ENCODE peak calls at places on chromosomes 7 and 10, in six cellular contexts. N, B, S, K, Y and F are unnamed samples.

GRCh38 chr7:131895541-131896173 is 339.2 kb upstream of the PODXL start:
- DNase-seq in Y (peak), N (peak), B (peak), S (peak), K (peak), F (no peak)

GRCh38 chr10:29646960-29647431 is 12.2 kb upstream of the SVIL start:
- DNase-seq in N (no peak), B (peak), S (peak), Y (no peak), K (peak), F (no peak)

GRCh38 chr7:121330053-121330833 is 1.4 kb downstream of the WNT16 start:
- DNase-seq in N (no peak), Y (no peak), K (no peak), S (peak), B (no peak), F (peak)

GRCh38 chr10:126686271-126686670 is 15.8 kb upstream of the C10orf90 start:
- DNase-seq in Y (no peak), S (peak), B (no peak), N (no peak), K (no peak), F (no peak)

GRCh38 chr7:116672596-116673503 is 854 bp downstream of the MET start:
- DNase-seq in N (peak), S (no peak), K (peak), Y (no peak), B (peak), F (no peak)

GRCh38 chr10:31315453-31315852 is 3.6 kb upstream of the ZEB1 start:
- DNase-seq in K (peak), N (no peak), S (peak), Y (no peak), B (peak), F (no peak)

GRCh38 chr10:3107426-3107961 is 40.1 kb downstream of the PFKP start:
- DNase-seq in N (peak), S (peak), B (peak), K (peak), Y (peak), F (no peak)

GRCh38 chr7:107068156-107068555 is 23.7 kb downstream of the PRKAR2B start:
- DNase-seq in N (no peak), S (peak), Y (no peak), B (no peak), K (no peak), F (no peak)

GRCh38 chr10:62268027-62268398 is 631 bp downstream of the RTKN2 start:
- DNase-seq in S (no peak), B (no peak), Y (no peak), K (no peak), N (no peak), F (no peak)

GRCh38 chr7:93279541-93279940 is 47.4 kb downstream of the VPS50 start:
- DNase-seq in K (peak), N (no peak), Y (no peak), B (peak), S (peak), F (no peak)

GRCh38 chr10:92990615-92991014 is 70.0 kb upstream of the CYP26C1 start:
- DNase-seq in N (no peak), Y (no peak), B (peak), K (no peak), S (peak), F (no peak)

GRCh38 chr7:55019691-55020480 is 1.1 kb downstream of the EGFR start:
- DNase-seq in B (no peak), K (no peak), S (no peak), N (no peak), Y (no peak), F (no peak)

GRCh38 chr10:14478639-14479038 is 147.9 kb upstream of the FRMD4A start:
- DNase-seq in S (peak), B (peak), Y (peak), K (peak), N (peak), F (no peak)

GRCh38 chr10:43235070-43235900 is 31.6 kb downstream of the RASGEF1A start:
- DNase-seq in Y (no peak), S (no peak), B (no peak), K (no peak), N (no peak), F (peak)

GRCh38 chr7:144452064-144452463 is 48.6 kb upstream of the NOBOX start:
- DNase-seq in N (no peak), B (no peak), Y (no peak), S (no peak), K (no peak), F (no peak)

GRCh38 chr10:67780759-67781538 is 57.0 kb downstream of the DNAJC12 start:
- DNase-seq in B (no peak), S (no peak), Y (no peak), N (no peak), K (no peak), F (no peak)

GRCh38 chr7:74027683-74028320 is at the start of gene ELN:
- DNase-seq in S (no peak), K (peak), Y (peak), B (peak), N (no peak), F (no peak)

GRCh38 chr7:95578299-95578855 is 17.9 kb downstream of the PDK4 start:
- DNase-seq in S (no peak), N (no peak), K (no peak), B (no peak), Y (no peak), F (no peak)

GRCh38 chr7:127874951-127875608 is 156.2 kb downstream of the LRRC4 start:
- DNase-seq in S (no peak), K (no peak), N (no peak), B (peak), Y (no peak), F (no peak)

GRCh38 chr7:24637021-24637420 is 63.8 kb downstream of the PALS2 start:
- DNase-seq in S (no peak), K (no peak), N (no peak), B (peak), Y (no peak), F (no peak)

GRCh38 chr10:76869931-76870330 is 767.7 kb downstream of the KCNMA1 start:
- DNase-seq in S (no peak), K (no peak), N (no peak), B (no peak), Y (no peak), F (no peak)

GRCh38 chr10:47402681-47403301 is 18.7 kb upstream of the ZNF488 start:
- DNase-seq in N (peak), B (peak), S (peak), Y (peak), K (peak), F (peak)

GRCh38 chr10:131897297-131897899 is 3.4 kb upstream of the PPP2R2D start:
- DNase-seq in K (no peak), Y (no peak), B (no peak), N (no peak), S (no peak), F (no peak)

GRCh38 chr10:122484276-122485060 is 23.1 kb downstream of the HTRA1 start:
- DNase-seq in K (no peak), Y (no peak), S (no peak), B (no peak), N (no peak), F (no peak)

GRCh38 chr7:85833071-85833470 is 646.2 kb upstream of the SEMA3D start:
- DNase-seq in N (no peak), B (peak), Y (peak), S (peak), K (peak), F (no peak)

GRCh38 chr10:11163990-11164805 is 146.5 kb downstream of the CELF2 start:
- DNase-seq in N (no peak), S (no peak), Y (no peak), K (no peak), B (no peak), F (no peak)

GRCh38 chr7:30285531-30286284 is 1.3 kb downstream of the ZNRF2 start:
- DNase-seq in S (peak), N (peak), B (peak), K (peak), Y (no peak), F (no peak)

GRCh38 chr7:64959072-64959747 is 31.6 kb downstream of the ZNF117 start:
- DNase-seq in S (no peak), K (no peak), Y (no peak), B (no peak), N (no peak), F (no peak)

GRCh38 chr7:137328389-137329120 is 15.0 kb downstream of the PTN start:
- DNase-seq in S (peak), N (no peak), B (peak), K (peak), Y (peak), F (no peak)

GRCh38 chr7:133672866-133673265 is 420.0 kb downstream of the EXOC4 start:
- DNase-seq in S (no peak), Y (no peak), N (no peak), B (no peak), K (no peak), F (no peak)

GRCh38 chr7:131829911-131830310 is 273.5 kb upstream of the PODXL start:
- DNase-seq in K (no peak), N (no peak), S (no peak), B (no peak), Y (no peak), F (no peak)

GRCh38 chr10:32329061-32329460 is 17.9 kb downstream of the EPC1 start:
- DNase-seq in B (no peak), Y (no peak), N (no peak), S (no peak), K (no peak), F (no peak)

GRCh38 chr7:151093748-151094147 is 7.5 kb downstream of the AGAP3 start:
- DNase-seq in N (no peak), B (no peak), S (no peak), K (no peak), Y (no peak), F (no peak)

GRCh38 chr10:3652886-3653285 is 132.1 kb downstream of the KLF6 start:
- DNase-seq in K (peak), Y (no peak), S (no peak), N (no peak), B (peak), F (no peak)

GRCh38 chr10:24518981-24519597 is 204.6 kb downstream of the ARHGAP21 start:
- DNase-seq in Y (peak), K (peak), B (peak), S (peak), N (peak), F (no peak)

GRCh38 chr7:1856966-1857441 is 186.9 kb downstream of the ELFN1 start:
- DNase-seq in Y (no peak), S (no peak), N (no peak), B (no peak), K (no peak), F (no peak)

GRCh38 chr7:16889851-16890443 is 8.2 kb upstream of the AGR3 start:
- DNase-seq in K (no peak), N (no peak), B (no peak), S (no peak), Y (no peak), F (no peak)

GRCh38 chr7:16889305-16889704 is 7.5 kb upstream of the AGR3 start:
- DNase-seq in B (no peak), N (no peak), Y (no peak), K (no peak), S (no peak), F (no peak)

GRCh38 chr7:16891874-16892620 is 10.3 kb upstream of the AGR3 start:
- DNase-seq in B (no peak), Y (no peak), K (no peak), S (no peak), N (no peak), F (no peak)

GRCh38 chr7:16891338-16891737 is 9.6 kb upstream of the AGR3 start:
- DNase-seq in N (peak), Y (peak), S (peak), B (peak), K (peak), F (no peak)
- TF ChIP-seq CTCF in N (peak), Y (peak), S (peak), B (peak), K (peak), F (peak)

DNA sequence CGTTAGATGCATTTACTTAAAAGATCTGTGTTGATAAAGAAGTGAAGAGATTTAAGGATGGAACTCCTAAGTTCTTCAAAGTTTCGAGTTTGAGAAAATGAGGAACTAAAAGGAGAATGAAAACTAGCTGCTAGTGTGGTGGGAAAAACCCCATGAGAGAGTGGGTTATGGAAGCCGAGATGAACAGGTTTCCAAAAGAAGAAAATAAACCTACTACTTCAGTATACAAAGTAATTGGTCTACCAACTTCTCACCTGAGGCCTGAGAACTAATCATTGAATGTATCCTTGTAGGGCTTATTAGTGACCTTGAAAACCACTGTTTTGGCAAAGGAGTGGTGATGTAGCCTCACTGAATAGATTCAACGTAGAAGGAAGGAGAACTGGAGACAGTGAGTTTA is 51.0 kb downstream of the CH25H start:
- DNase-seq in N (no peak), Y (no peak), K (no peak), S (no peak), B (no peak), F (no peak)
- TF ChIP-seq CTCF in N (no peak), Y (no peak), K (no peak), S (no peak), B (no peak), F (no peak)

GRCh38 chr7:140215281-140215680 is 38.5 kb upstream of the KDM7A start:
- DNase-seq in S (no peak), N (no peak), Y (no peak), K (no peak), B (no peak), F (no peak)

GRCh38 chr7:140211698-140212097 is 34.9 kb upstream of the KDM7A start:
- DNase-seq in N (no peak), Y (no peak), S (no peak), K (no peak), B (no peak), F (no peak)

GRCh38 chr7:140212100-140212881 is 35.5 kb upstream of the KDM7A start:
- DNase-seq in S (no peak), B (peak), K (no peak), Y (no peak), N (no peak), F (no peak)

GRCh38 chr7:140213684-140214074 is 36.9 kb upstream of the KDM7A start:
- DNase-seq in B (no peak), Y (no peak), K (no peak), N (no peak), S (no peak), F (no peak)

GRCh38 chr7:140214075-140214684 is 37.4 kb upstream of the KDM7A start:
- DNase-seq in S (peak), B (peak), K (peak), Y (peak), N (no peak), F (no peak)
- TF ChIP-seq CTCF in S (no peak), B (no peak), K (no peak), Y (no peak), N (no peak), F (no peak)

GRCh38 chr7:77799078-77799964 is 748 bp downstream of the PHTF2 start:
- DNase-seq in S (peak), B (peak), K (peak), N (peak), Y (no peak), F (peak)
- TF ChIP-seq CTCF in S (no peak), B (no peak), K (no peak), N (no peak), Y (no peak), F (peak)

GRCh38 chr10:129968937-129969527 is 5.0 kb upstream of the EBF3 start:
- DNase-seq in S (no peak), N (peak), B (peak), K (peak), Y (no peak), F (no peak)
- TF ChIP-seq CTCF in S (peak), N (peak), B (peak), K (peak), Y (peak), F (peak)

DNA sequence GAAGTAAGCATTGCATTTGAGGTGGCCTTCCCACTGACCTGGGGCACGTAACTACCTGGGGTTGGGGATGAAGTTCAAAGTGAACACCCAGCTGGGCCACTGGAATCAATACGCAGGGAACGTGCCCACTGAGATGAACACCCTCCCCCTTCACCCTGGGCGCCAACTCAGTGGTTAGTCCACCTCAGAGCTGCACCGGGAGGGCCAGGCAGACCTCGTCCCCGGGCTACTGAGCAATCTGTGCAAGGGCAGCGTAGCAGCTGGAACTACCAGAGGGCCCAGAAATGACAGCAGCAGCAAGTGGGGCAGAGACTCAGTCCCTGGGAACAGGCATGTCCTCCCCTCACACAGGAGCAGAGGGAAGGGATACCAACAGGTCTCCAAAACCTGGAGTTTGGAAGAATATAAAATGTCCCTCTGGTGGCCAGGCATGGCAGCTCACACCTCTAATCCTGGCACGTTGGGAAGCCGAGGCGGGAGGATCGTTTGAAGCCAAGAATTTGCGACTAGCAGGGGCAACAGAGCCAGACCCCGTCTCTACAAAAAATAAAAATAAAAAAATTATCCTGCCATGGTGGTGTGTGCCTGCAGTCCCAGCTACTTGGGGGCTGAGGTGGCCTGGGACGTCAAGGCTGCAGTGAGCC is 143.9 kb downstream of the SH3PXD2A start:
- DNase-seq in N (no peak), S (no peak), B (no peak), Y (no peak), K (no peak), F (no peak)
- TF ChIP-seq CTCF in N (no peak), S (no peak), B (no peak), Y (no peak), K (peak), F (peak)

DNA sequence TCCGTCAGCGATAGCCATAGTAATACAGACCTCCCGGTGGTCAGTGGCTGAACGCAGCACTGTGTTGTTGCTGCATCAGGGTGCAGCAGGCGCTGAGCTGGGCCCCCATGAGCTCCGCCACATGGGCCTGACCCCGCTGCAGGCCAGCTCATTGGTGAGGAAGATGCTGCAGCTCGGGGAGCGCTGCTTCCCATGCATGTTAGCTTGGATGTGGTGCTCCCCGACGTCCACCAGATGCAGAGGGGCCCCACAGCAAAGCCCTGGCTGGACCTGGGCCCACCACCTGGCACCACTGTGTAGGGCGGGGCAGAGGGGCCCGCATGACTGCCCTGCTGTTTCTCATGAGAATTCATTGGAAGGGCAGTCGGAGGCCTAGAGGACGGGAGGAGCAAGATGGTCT is 50.8 kb downstream of the WDR37 start:
- DNase-seq in B (no peak), N (no peak), K (no peak), S (no peak), Y (no peak), F (no peak)
- TF ChIP-seq CTCF in B (no peak), N (no peak), K (no peak), S (no peak), Y (no peak), F (no peak)

GRCh38 chr7:140924019-140924820 is 509 bp downstream of the BRAF start:
- DNase-seq in K (peak), B (peak), Y (peak), N (peak), S (peak), F (peak)
- TF ChIP-seq CTCF in K (peak), B (peak), Y (peak), N (peak), S (peak), F (peak)

GRCh38 chr10:114301951-114302710 is 63.1 kb downstream of the VWA2 start:
- DNase-seq in K (no peak), Y (no peak), B (no peak), S (no peak), N (no peak), F (no peak)
- TF ChIP-seq CTCF in K (no peak), Y (no peak), B (no peak), S (no peak), N (no peak), F (no peak)

GRCh38 chr10:112441520-112441919 is 5.2 kb downstream of the ZDHHC6 start:
- DNase-seq in N (no peak), S (no peak), B (no peak), Y (no peak), K (no peak), F (no peak)

GRCh38 chr10:112442063-112442462 is 4.7 kb downstream of the ZDHHC6 start:
- DNase-seq in Y (no peak), K (no peak), B (no peak), S (no peak), N (no peak), F (no peak)

GRCh38 chr10:112446055-112446854 is 459 bp downstream of the ZDHHC6 start:
- DNase-seq in B (peak), S (no peak), K (peak), Y (no peak), N (no peak), F (no peak)

GRCh38 chr10:112448903-112449302 is 1.9 kb downstream of the VTI1A start:
- DNase-seq in S (no peak), Y (no peak), N (no peak), K (no peak), B (no peak), F (no peak)

DNA sequence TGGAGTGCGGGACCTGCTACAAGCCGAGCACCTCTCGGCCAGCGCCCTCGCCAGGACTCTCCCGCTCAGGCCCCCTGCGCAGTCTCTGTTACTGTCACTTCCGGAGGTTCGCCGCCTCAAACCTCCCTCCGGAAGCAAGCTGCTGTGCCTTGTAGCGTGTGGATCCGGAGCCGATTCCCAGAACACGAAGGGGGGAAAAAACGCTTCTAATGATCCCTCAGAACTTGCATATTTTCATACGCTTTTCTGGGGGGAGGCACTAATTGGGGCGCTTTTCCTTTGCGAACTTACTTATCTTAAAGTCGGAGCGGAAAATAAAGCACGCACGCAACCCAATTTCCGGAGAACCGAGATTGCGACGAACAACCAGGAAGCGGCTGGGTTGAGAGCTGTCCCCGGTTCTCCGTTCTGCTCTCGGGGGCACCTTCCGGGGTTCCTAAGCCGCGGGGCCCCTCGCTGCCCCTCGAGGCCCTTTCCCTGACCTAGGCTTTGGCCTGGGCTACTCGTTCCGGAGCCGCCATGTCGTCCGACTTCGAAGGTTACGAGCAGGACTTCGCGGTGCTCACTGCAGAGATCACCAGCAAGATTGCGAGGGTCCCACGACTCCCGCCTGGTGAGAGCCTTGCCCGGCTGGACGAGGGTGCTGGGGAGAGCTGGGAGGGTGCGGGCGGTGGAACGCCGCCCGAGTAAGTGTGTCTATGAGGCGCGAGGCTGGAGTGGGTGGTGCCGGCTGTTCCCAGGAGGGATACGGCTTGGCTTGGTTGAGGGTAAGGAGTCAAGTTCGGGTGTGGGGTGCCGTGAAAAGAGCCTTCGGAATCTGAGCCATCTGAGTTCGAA is at the start of the genes VTI1A and ZDHHC6:
- DNase-seq in B (peak), K (peak), Y (peak), N (peak), S (peak), F (peak)
- TF ChIP-seq CTCF in B (peak), K (peak), Y (peak), N (no peak), S (peak), F (peak)